ENCODE peak calls at places on chromosomes 3 and 15, in six cellular contexts. One of them, this sample, is unnamed. For H3K4me1, the result is how much of the 10 kb centered on the place peaks cover.

GRCh38 chr3:12148183-12148940 is 10.3 kb downstream of the TIMP4 start:
- DNase-seq in HepG2: no peak
- DNase-seq in K562: no peak
- DNase-seq in GM12878: no peak
- DNase-seq in HCT116: no peak
- DNase-seq in H1: no peak
- DNase-seq in this sample: no peak

GRCh38 chr3:16354291-16354690 is 89.3 kb downstream of the OXNAD1 start:
- DNase-seq in H1: no peak
- DNase-seq in K562: no peak
- DNase-seq in GM12878: no peak
- DNase-seq in HCT116: no peak
- DNase-seq in HepG2: no peak
- DNase-seq in this sample: no peak

GRCh38 chr15:60351066-60351465 is 46.7 kb downstream of the ANXA2 start:
- DNase-seq in GM12878: no peak
- DNase-seq in K562: no peak
- DNase-seq in HCT116: no peak
- DNase-seq in HepG2: no peak
- DNase-seq in H1: no peak
- DNase-seq in this sample: no peak

GRCh38 chr3:10514407-10515069 is 9.2 kb upstream of the ATP2B2 start:
- DNase-seq in K562: no peak
- DNase-seq in HCT116: no peak
- DNase-seq in H1: no peak
- DNase-seq in GM12878: no peak
- DNase-seq in HepG2: peak
- DNase-seq in this sample: no peak

GRCh38 chr3:10888523-10889081 is 72.6 kb downstream of the SLC6A11 start:
- DNase-seq in HepG2: no peak
- DNase-seq in HCT116: no peak
- DNase-seq in K562: no peak
- DNase-seq in H1: no peak
- DNase-seq in GM12878: no peak
- DNase-seq in this sample: no peak

GRCh38 chr3:196689941-196690660 is 21.9 kb downstream of the CEP19 start:
- DNase-seq in K562: no peak
- DNase-seq in HCT116: no peak
- DNase-seq in H1: no peak
- DNase-seq in GM12878: no peak
- DNase-seq in HepG2: no peak
- DNase-seq in this sample: no peak

GRCh38 chr3:52221563-52222318 is 3.7 kb downstream of the TLR9 start:
- DNase-seq in HCT116: no peak
- DNase-seq in GM12878: no peak
- DNase-seq in K562: no peak
- DNase-seq in H1: peak
- DNase-seq in HepG2: no peak
- DNase-seq in this sample: no peak

GRCh38 chr3:11136116-11136515 is 18.2 kb upstream of the HRH1 start:
- DNase-seq in GM12878: no peak
- DNase-seq in H1: no peak
- DNase-seq in K562: no peak
- DNase-seq in HepG2: no peak
- DNase-seq in HCT116: no peak
- DNase-seq in this sample: no peak

GRCh38 chr3:77039606-77040553 is at the start of gene ROBO2:
- DNase-seq in HCT116: no peak
- DNase-seq in H1: peak
- DNase-seq in K562: peak
- DNase-seq in HepG2: no peak
- DNase-seq in GM12878: no peak
- DNase-seq in this sample: peak

GRCh38 chr3:188286087-188286513 is 132.1 kb downstream of the LPP start:
- DNase-seq in H1: no peak
- DNase-seq in HepG2: no peak
- DNase-seq in GM12878: no peak
- DNase-seq in HCT116: peak
- DNase-seq in K562: no peak
- DNase-seq in this sample: no peak

GRCh38 chr3:61978460-61979419 is 394.6 kb downstream of the FEZF2 start:
- DNase-seq in K562: no peak
- DNase-seq in HCT116: no peak
- DNase-seq in GM12878: no peak
- DNase-seq in H1: no peak
- DNase-seq in HepG2: no peak
- DNase-seq in this sample: no peak

GRCh38 chr3:61983479-61983878 is 389.9 kb downstream of the FEZF2 start:
- DNase-seq in K562: no peak
- DNase-seq in H1: no peak
- DNase-seq in HepG2: no peak
- DNase-seq in HCT116: no peak
- DNase-seq in GM12878: no peak
- DNase-seq in this sample: no peak

GRCh38 chr3:61975936-61976335 is 397.4 kb downstream of the FEZF2 start:
- DNase-seq in HepG2: no peak
- DNase-seq in H1: no peak
- DNase-seq in GM12878: no peak
- DNase-seq in K562: no peak
- DNase-seq in HCT116: no peak
- DNase-seq in this sample: no peak

GRCh38 chr3:61981005-61981404 is 392.3 kb downstream of the FEZF2 start:
- DNase-seq in H1: no peak
- DNase-seq in GM12878: no peak
- DNase-seq in K562: no peak
- DNase-seq in HepG2: no peak
- DNase-seq in HCT116: no peak
- DNase-seq in this sample: no peak

GRCh38 chr3:61979645-61980430 is 393.5 kb downstream of the FEZF2 start:
- DNase-seq in GM12878: no peak
- DNase-seq in H1: no peak
- DNase-seq in HepG2: no peak
- DNase-seq in K562: no peak
- DNase-seq in HCT116: no peak
- DNase-seq in this sample: no peak
- TF ChIP-seq ZNF274 in GM12878: no peak
- TF ChIP-seq ZNF274 in H1: no peak
- TF ChIP-seq ZNF274 in HepG2: no peak
- TF ChIP-seq ZNF274 in K562: no peak
- TF ChIP-seq ZNF274 in HCT116: no peak
- TF ChIP-seq ZNF274 in this sample: no peak

GRCh38 chr3:141432904-141433303 is 53.9 kb upstream of the RASA2 start:
- DNase-seq in GM12878: no peak
- DNase-seq in K562: no peak
- DNase-seq in H1: no peak
- DNase-seq in HCT116: no peak
- DNase-seq in HepG2: no peak
- DNase-seq in this sample: no peak

GRCh38 chr3:141429371-141430035 is 57.3 kb upstream of the RASA2 start:
- DNase-seq in K562: no peak
- DNase-seq in GM12878: no peak
- DNase-seq in HCT116: no peak
- DNase-seq in H1: no peak
- DNase-seq in HepG2: no peak
- DNase-seq in this sample: no peak

GRCh38 chr3:141431411-141432378 is 55.1 kb upstream of the RASA2 start:
- DNase-seq in H1: no peak
- DNase-seq in HCT116: no peak
- DNase-seq in HepG2: peak
- DNase-seq in K562: no peak
- DNase-seq in GM12878: no peak
- DNase-seq in this sample: no peak

GRCh38 chr3:141427764-141428163 is 59.1 kb upstream of the RASA2 start:
- DNase-seq in GM12878: no peak
- DNase-seq in H1: no peak
- DNase-seq in HepG2: no peak
- DNase-seq in HCT116: no peak
- DNase-seq in K562: no peak
- DNase-seq in this sample: no peak

DNA sequence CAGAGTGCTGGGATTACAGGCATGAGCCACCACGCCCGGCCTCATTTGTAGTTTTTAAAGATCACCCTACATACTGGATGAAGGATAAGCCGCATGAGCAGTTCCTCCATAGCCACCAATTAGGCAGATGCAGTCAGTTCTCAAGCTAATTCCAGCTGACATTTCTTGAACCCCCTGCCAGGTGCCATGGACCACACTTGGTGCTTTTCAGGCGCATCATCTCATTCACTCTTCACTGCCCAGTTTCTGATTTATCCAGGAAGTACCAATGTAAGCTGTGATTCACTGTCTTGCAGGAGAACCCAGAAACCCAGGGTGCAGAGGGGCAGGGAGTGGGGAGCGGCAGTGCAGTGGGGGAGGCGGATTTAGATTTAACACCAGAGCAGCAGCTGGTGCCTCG is 56.5 kb upstream of the RASA2 start:
- DNase-seq in HCT116: no peak
- DNase-seq in GM12878: no peak
- DNase-seq in H1: no peak
- DNase-seq in HepG2: no peak
- DNase-seq in K562: no peak
- DNase-seq in this sample: no peak
- H3K4me1 ChIP-seq in HCT116: under half
- H3K4me1 ChIP-seq in GM12878: under half
- H3K4me1 ChIP-seq in H1: under half
- H3K4me1 ChIP-seq in HepG2: half or more
- H3K4me1 ChIP-seq in K562: under half
- H3K4me1 ChIP-seq in this sample: under half

GRCh38 chr3:147410126-147410517 is 957 bp downstream of the ZIC1 start:
- DNase-seq in HCT116: no peak
- DNase-seq in K562: no peak
- DNase-seq in GM12878: no peak
- DNase-seq in HepG2: no peak
- DNase-seq in H1: no peak
- DNase-seq in this sample: no peak

GRCh38 chr3:147411235-147411607 is 2.1 kb downstream of the ZIC1 start:
- DNase-seq in K562: no peak
- DNase-seq in H1: no peak
- DNase-seq in GM12878: no peak
- DNase-seq in HepG2: no peak
- DNase-seq in HCT116: no peak
- DNase-seq in this sample: no peak

GRCh38 chr3:147408180-147409105 is 722 bp upstream of the ZIC1 start:
- DNase-seq in H1: no peak
- DNase-seq in HepG2: no peak
- DNase-seq in GM12878: no peak
- DNase-seq in K562: no peak
- DNase-seq in HCT116: no peak
- DNase-seq in this sample: no peak

GRCh38 chr3:147410518-147411234 is 1.5 kb downstream of the ZIC1 start:
- DNase-seq in HCT116: no peak
- DNase-seq in HepG2: no peak
- DNase-seq in K562: no peak
- DNase-seq in GM12878: no peak
- DNase-seq in H1: peak
- DNase-seq in this sample: no peak

DNA sequence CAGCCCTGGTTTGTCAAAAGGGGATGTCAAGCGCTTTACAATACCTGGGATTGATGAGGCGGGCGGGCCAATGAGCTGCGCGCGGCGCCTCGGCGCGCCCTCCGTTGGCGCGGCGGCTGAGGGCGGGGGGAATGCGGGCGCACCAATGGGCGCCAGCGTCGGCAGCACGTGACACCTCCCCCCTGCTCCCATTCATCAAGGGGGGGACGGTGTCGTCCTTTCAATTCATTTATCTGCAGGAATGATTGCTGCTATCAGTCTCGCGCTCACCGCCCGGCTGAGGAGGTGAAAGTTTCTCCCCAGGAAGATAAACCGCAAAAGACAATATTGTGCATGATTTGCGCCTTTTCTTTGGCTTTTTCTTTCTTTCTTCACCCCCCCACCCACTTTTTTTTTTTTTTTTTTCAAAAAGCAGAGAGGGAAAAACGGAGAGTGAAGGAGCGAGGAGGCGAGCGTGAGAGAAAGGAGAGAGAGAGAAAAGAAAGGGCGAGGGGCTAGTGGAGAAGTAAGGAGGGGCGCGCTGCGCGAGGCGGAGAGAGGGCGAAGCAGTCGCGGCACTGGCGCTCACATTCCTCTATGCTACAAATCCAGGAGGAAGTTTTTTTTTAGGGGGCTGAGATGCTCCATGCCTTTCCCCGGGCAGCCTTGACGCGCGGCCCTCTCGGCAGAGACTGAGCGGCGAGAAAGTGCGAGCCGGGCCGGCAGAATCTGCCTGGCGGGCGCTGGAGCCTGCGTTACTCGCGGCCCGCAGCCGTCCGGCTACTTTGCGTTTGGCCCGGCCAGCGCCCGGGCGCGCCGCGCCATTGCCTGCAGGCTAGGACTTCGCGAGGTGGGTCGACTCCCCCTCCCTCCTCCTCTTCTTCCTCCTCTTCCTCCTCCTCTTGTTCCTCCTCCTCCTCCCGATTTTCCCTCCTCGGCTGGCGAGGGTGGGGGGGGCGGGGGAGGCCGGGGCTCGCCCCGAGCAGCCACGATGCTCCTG is at the start of gene ZIC1:
- DNase-seq in HepG2: no peak
- DNase-seq in GM12878: no peak
- DNase-seq in K562: no peak
- DNase-seq in H1: no peak
- DNase-seq in HCT116: no peak
- DNase-seq in this sample: no peak
- TF ChIP-seq ZNF274 in HepG2: no peak
- TF ChIP-seq ZNF274 in GM12878: no peak
- TF ChIP-seq ZNF274 in K562: no peak
- TF ChIP-seq ZNF274 in H1: no peak
- TF ChIP-seq ZNF274 in HCT116: no peak
- TF ChIP-seq ZNF274 in this sample: no peak

GRCh38 chr15:97091093-97091492 is 760.6 kb downstream of the NR2F2 start:
- DNase-seq in HCT116: no peak
- DNase-seq in K562: no peak
- DNase-seq in HepG2: no peak
- DNase-seq in GM12878: no peak
- DNase-seq in H1: no peak
- DNase-seq in this sample: no peak

GRCh38 chr15:97085806-97086205 is 755.3 kb downstream of the NR2F2 start:
- DNase-seq in H1: no peak
- DNase-seq in HCT116: no peak
- DNase-seq in HepG2: no peak
- DNase-seq in GM12878: no peak
- DNase-seq in K562: no peak
- DNase-seq in this sample: no peak

GRCh38 chr15:97082835-97083234 is 752.3 kb downstream of the NR2F2 start:
- DNase-seq in K562: no peak
- DNase-seq in HCT116: no peak
- DNase-seq in HepG2: no peak
- DNase-seq in H1: no peak
- DNase-seq in GM12878: no peak
- DNase-seq in this sample: no peak

GRCh38 chr15:97084650-97085049 is 754.1 kb downstream of the NR2F2 start:
- DNase-seq in HepG2: no peak
- DNase-seq in HCT116: no peak
- DNase-seq in K562: no peak
- DNase-seq in H1: no peak
- DNase-seq in GM12878: no peak
- DNase-seq in this sample: no peak

DNA sequence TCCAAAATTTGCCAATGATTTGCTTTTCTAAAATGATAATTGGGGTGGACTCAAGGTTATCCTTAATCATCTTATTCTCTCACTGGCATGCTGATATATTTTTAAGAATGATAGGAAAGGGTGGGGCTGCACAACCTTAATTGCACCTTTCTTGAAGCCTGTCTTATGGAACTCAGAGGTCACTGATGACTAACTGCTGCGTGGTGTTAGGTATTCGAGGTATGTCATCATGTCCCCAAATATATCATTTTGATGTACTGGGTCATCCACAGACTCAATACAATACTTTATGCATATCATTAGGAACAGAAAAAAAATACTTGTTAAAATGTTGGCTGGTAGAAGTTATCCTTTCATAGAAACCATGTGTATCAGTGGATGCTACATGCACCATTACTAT is 756.8 kb downstream of the NR2F2 start:
- DNase-seq in K562: no peak
- DNase-seq in GM12878: no peak
- DNase-seq in HepG2: no peak
- DNase-seq in HCT116: no peak
- DNase-seq in H1: no peak
- DNase-seq in this sample: no peak
- H3K4me1 ChIP-seq in K562: under half
- H3K4me1 ChIP-seq in GM12878: under half
- H3K4me1 ChIP-seq in HepG2: under half
- H3K4me1 ChIP-seq in HCT116: under half
- H3K4me1 ChIP-seq in H1: under half
- H3K4me1 ChIP-seq in this sample: under half